ENCODE peak calls at places on chromosomes 16 and 17, in nine cellular contexts. B, Z, C, V, P, Y, S, D and L are unnamed samples.

GRCh38 chr17:6755281-6755680 is 565 bp upstream of the XAF1 start:
- DNase-seq in B (no peak), Z (no peak), C (no peak), V (no peak), P (no peak), Y (peak), S (no peak), D (no peak), L (peak)

GRCh38 chr16:68792465-68793324 is 50.6 kb upstream of the TANGO6 start:
- DNase-seq in B (no peak), Z (peak), C (peak), V (no peak), P (no peak), Y (peak), S (no peak), D (no peak), L (peak)

GRCh38 chr17:32486091-32486700 is 597 bp upstream of the CDK5R1 start:
- DNase-seq in B (peak), Z (peak), C (peak), V (peak), P (peak), Y (peak), S (no peak), D (peak), L (peak)

GRCh38 chr16:83137326-83137770 is 510.6 kb downstream of the CDH13 start:
- DNase-seq in B (peak), Z (no peak), C (peak), V (no peak), P (peak), Y (peak), S (no peak), D (peak), L (peak)

GRCh38 chr17:9456265-9456664 is 119.4 kb downstream of the STX8 start:
- DNase-seq in B (no peak), Z (no peak), C (no peak), V (no peak), P (no peak), Y (no peak), S (no peak), D (peak), L (no peak)

GRCh38 chr17:39653662-39654331 is 11.4 kb upstream of the TCAP start:
- DNase-seq in B (peak), Z (peak), C (no peak), V (no peak), P (peak), Y (peak), S (no peak), D (peak), L (peak)

GRCh38 chr16:77807-78443 is at the start of gene MPG:
- DNase-seq in B (peak), Z (peak), C (peak), V (no peak), P (peak), Y (peak), S (no peak), D (peak), L (peak)

GRCh38 chr17:8227238-8227581 is 16.8 kb upstream of the AURKB start:
- DNase-seq in B (no peak), Z (no peak), C (no peak), V (no peak), P (no peak), Y (no peak), S (no peak), D (no peak), L (no peak)

GRCh38 chr16:67957622-67958021 is 10.8 kb downstream of the SLC12A4 start:
- DNase-seq in B (no peak), Z (no peak), C (no peak), V (no peak), P (no peak), Y (no peak), S (no peak), D (no peak), L (no peak)